ENCODE peak calls at places on chromosome 19, in eight cellular contexts. G is H1, Q is K562, T is endothelial cell of umbilical vein, C is HCT116, Y is HepG2, S is GM12878, F is SK-N-SH. P is an unnamed sample.

GRCh38 chr19:44258835-44259413 is 762 bp upstream of the ZNF233 start:
- DNase-seq in S (no peak), Y (no peak), C (no peak), T (no peak), Q (no peak), F (no peak), G (no peak), P (no peak)

GRCh38 chr19:41860419-41861097 is 503 bp downstream of the RPS19 start:
- DNase-seq in G (no peak), C (no peak), Y (no peak), T (peak; percentile 40), F (peak; percentile 14), Q (no peak), S (no peak), P (no peak)

GRCh38 chr19:32814624-32815023 is 54.9 kb downstream of the SLC7A9 start:
- DNase-seq in F (no peak), C (no peak), Q (no peak), S (no peak), T (no peak), G (no peak), Y (no peak), P (no peak)

GRCh38 chr19:33064117-33064777 is 441 bp downstream of the RHPN2 start:
- DNase-seq in T (no peak), G (peak; percentile 79), Q (peak; percentile 43), F (peak; percentile 84), Y (no peak), S (no peak), C (no peak), P (no peak)

GRCh38 chr19:50435627-50436026 is 2.9 kb downstream of the MYBPC2 start:
- DNase-seq in Q (no peak), G (no peak), Y (no peak), F (no peak), S (no peak), C (no peak), T (no peak), P (no peak)

GRCh38 chr19:42368765-42369164 is 21.3 kb downstream of the CNFN start:
- DNase-seq in F (no peak), Y (no peak), C (no peak), S (no peak), Q (no peak), G (no peak), T (no peak), P (no peak)

GRCh38 chr19:11169896-11170678 is 14.5 kb upstream of the SPC24 start:
- DNase-seq in G (no peak), F (no peak), C (no peak), T (no peak), Y (no peak), Q (no peak), S (no peak), P (no peak)

GRCh38 chr19:38265213-38265861 is 964 bp downstream of the SPINT2 start:
- DNase-seq in C (no peak), G (no peak), Q (no peak), T (no peak), F (no peak), Y (no peak), S (no peak), P (no peak)

GRCh38 chr19:51292971-51293370 is 18.5 kb upstream of the IGLON5 start:
- DNase-seq in Q (no peak), F (no peak), Y (no peak), C (no peak), T (no peak), G (no peak), S (no peak), P (no peak)

GRCh38 chr19:23415561-23416191 is 20.4 kb upstream of the ZNF91 start:
- DNase-seq in F (peak; percentile 86), S (no peak), Q (no peak), C (no peak), T (no peak), G (peak; percentile 89), Y (no peak), P (no peak)

GRCh38 chr19:10237702-10238101 is 6.6 kb upstream of the S1PR2 start:
- DNase-seq in T (no peak), Q (no peak), F (no peak), S (no peak), G (no peak), Y (no peak), C (no peak), P (no peak)

GRCh38 chr19:55460670-55461258 is 678 bp downstream of the ISOC2 start:
- DNase-seq in T (peak; percentile 46), G (peak; percentile 92), Q (peak; percentile 93), S (no peak), C (no peak), F (peak; percentile 92), Y (peak; percentile 84), P (no peak)

DNA sequence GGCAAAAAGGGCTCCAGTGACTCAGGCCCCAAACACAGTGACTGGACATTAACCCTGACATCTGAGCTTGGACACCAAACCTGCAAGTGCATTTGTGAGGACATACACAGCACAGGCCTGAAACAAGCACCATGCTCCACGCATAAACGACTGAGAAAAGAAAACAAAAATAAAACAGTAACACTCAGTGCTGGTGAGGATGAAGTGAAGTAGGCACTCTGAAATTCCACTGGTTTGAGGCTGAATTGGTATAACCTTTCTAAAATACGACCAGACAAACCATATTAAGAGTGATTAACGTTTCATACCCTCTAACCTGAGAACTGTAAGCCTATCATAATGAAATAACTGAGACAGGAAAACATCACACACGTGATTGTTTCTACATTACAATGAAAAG is 5.5 kb downstream of the SLC35E1 start:
- DNase-seq in G (no peak), S (no peak), T (no peak), Q (no peak), C (no peak), Y (no peak), F (no peak), P (no peak)
- H3K9ac ChIP-seq in G (no peak overlapping the region), S (no peak overlapping the region), T (no peak overlapping the region), Q (no peak overlapping the region), C (no peak overlapping the region), Y (no peak overlapping the region), F (no peak overlapping the region), P (no peak overlapping the region)

DNA sequence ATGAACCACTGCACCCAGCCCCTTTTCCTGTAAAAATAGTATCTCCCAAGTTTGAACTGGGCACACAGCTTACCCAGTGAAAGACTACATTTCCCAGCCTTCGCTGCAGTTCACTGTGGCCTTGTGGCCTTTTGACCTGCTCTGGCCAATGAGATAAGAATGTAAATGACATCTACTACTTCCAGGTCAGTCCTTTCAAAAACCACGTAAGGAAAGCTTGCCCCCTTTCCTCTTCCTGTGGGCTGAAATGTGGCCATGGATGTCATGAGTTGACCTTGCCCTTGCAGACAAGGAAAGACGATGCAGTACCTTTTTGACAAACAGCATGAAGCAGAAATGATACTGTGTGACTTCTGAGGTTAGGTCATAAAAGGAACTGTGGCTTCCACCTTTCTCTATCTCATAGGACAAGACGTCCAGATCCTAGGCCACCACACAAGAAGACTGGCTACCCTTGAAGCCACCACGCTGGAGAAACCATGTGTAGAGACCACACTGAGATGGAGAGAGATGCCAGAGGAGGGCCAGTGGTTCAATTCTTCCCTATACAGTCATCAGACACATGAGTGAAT is 19.9 kb downstream of the ACER1 start:
- DNase-seq in S (no peak), Y (no peak), Q (peak; percentile 46), T (no peak), G (no peak), C (no peak), F (no peak), P (no peak)
- TF ChIP-seq POLR2AphosphoS5 in S (no peak), Y (no peak), Q (no peak), T (no peak), G (no peak), C (no peak), F (no peak), P (no peak)

GRCh38 chr19:14105680-14106079 is 11.9 kb downstream of the PRKACA start:
- DNase-seq in G (no peak), S (no peak), Y (no peak), F (no peak), C (no peak), Q (no peak), T (no peak), P (no peak)

GRCh38 chr19:14110650-14111049 is 6.9 kb downstream of the PRKACA start:
- DNase-seq in Y (no peak), C (no peak), F (no peak), G (no peak), T (no peak), Q (no peak), S (no peak), P (no peak)

GRCh38 chr19:14107581-14108461 is 9.7 kb downstream of the PRKACA start:
- DNase-seq in T (peak; percentile 57), F (no peak), S (no peak), Q (no peak), G (no peak), C (no peak), Y (no peak), P (no peak)

GRCh38 chr19:14103310-14103709 is 12.8 kb upstream of the SAMD1 start:
- DNase-seq in T (no peak), C (no peak), Y (no peak), F (no peak), S (no peak), Q (no peak), G (no peak), P (no peak)

DNA sequence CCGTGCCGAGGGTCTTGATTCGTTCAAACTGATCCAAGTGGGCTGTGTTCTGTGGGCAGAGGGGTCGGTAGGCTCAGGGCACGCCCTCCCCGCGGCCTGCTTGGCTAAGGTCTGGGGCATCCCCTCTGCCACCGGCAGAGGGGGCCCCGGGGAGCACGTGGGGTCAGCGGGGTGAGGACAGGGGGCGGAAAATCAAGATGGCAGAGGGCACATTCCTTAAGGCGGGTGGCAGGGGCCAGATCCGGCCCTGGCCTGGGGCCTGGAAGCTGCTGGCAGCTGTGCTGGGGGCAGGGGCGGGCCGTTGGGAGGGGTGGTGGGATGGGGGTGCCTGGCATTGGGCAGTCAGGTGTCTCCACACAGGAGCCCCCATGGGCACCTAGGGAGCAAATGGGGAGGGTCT is 10.7 kb downstream of the PRKACA start:
- DNase-seq in Q (no peak), F (no peak), Y (no peak), T (no peak), C (no peak), S (no peak), G (no peak), P (no peak)
- H3K27ac ChIP-seq in Q (no peak overlapping the region), F (no peak overlapping the region), Y (no peak overlapping the region), T (no peak overlapping the region), C (no peak overlapping the region), S (no peak overlapping the region), G (no peak overlapping the region), P (no peak overlapping the region)

GRCh38 chr19:34180709-34181108 is 8.4 kb downstream of the LSM14A start:
- DNase-seq in T (no peak), Q (no peak), G (no peak), F (peak; percentile 13), C (no peak), Y (no peak), S (no peak), P (no peak)
- H3K9ac ChIP-seq in T (no peak overlapping the region), Q (no peak overlapping the region), G (no peak overlapping the region), F (no peak overlapping the region), C (no peak overlapping the region), Y (no peak overlapping the region), S (no peak overlapping the region), P (no peak overlapping the region)

P was measured in SK-N-MC.